ENCODE peak calls at places on chromosomes 2 and 18, in five cellular contexts. T is nucleus accumbens; J is fibroblast of lung; D is endothelial cell; I is stimulated activated CD4-positive, alpha-beta T cell treated with anti-CD3 and anti-CD28 coated beads, Interleukin-1b, Interleukin-23, amount 100 ng/mL, for 4 hours. S is an unnamed sample.
A peak's percentile ranks its signal among the peaks of the same experiment; 100 is the strongest.

GRCh38 chr2:10359246-10359645 is 56.5 kb downstream of the HPCAL1 start:
- DNase-seq in J (no peak), I (no peak), D (no peak), T (no peak), S (no peak)

GRCh38 chr2:44753552-44754285 is 187.8 kb upstream of the SIX3 start:
- DNase-seq in D (no peak), I (no peak), J (peak; percentile 30), T (no peak), S (no peak)

GRCh38 chr2:136057023-136057801 is 60.7 kb downstream of the CXCR4 start:
- DNase-seq in J (no peak), I (no peak), D (no peak), T (no peak), S (no peak)

GRCh38 chr2:101327863-101328394 is 19.4 kb upstream of the RNF149 start:
- DNase-seq in J (no peak), D (no peak), I (no peak), T (no peak), S (no peak)

GRCh38 chr18:24885266-24885665 is 424.8 kb downstream of the HRH4 start:
- DNase-seq in T (no peak), I (no peak), D (no peak), J (no peak), S (no peak)

GRCh38 chr2:184920451-184920965 is 322.2 kb downstream of the ZNF804A start:
- DNase-seq in T (no peak), J (peak; percentile 1), D (no peak), I (no peak), S (no peak)

GRCh38 chr18:3647636-3648035 is 197.7 kb downstream of the TGIF1 start:
- DNase-seq in I (no peak), D (no peak), T (no peak), J (no peak), S (no peak)

GRCh38 chr18:41146301-41146700 is 808.7 kb upstream of the PIK3C3 start:
- DNase-seq in I (no peak), T (no peak), J (no peak), D (peak; percentile 9), S (no peak)

GRCh38 chr18:23618862-23619387 is 32.6 kb upstream of the NPC1 start:
- DNase-seq in D (peak; percentile 31), I (no peak), T (no peak), J (no peak), S (no peak)

GRCh38 chr2:127778850-127779249 is 32.1 kb downstream of the WDR33 start:
- DNase-seq in D (no peak), I (no peak), T (no peak), J (no peak), S (no peak)

GRCh38 chr2:45946023-45946422 is 294.5 kb downstream of the PRKCE start:
- DNase-seq in T (no peak), I (no peak), D (no peak), J (peak; percentile 63), S (no peak)

GRCh38 chr18:46916551-46917107 is 678 bp downstream of the PIAS2 start:
- DNase-seq in I (no peak), J (peak; percentile 42), D (no peak), T (peak; percentile 50), S (peak; percentile 54)

GRCh38 chr2:113141451-113141850 is 14.1 kb downstream of the IL1RN start:
- DNase-seq in D (no peak), I (no peak), T (no peak), J (no peak), S (no peak)

GRCh38 chr2:17719562-17720371 is 33.8 kb downstream of the SMC6 start:
- DNase-seq in D (no peak), I (no peak), J (peak; percentile 38), T (no peak), S (peak; percentile 53)

GRCh38 chr2:100826494-100826893 is 6.6 kb downstream of the NPAS2 start:
- DNase-seq in T (no peak), I (no peak), D (no peak), J (no peak), S (no peak)